ENCODE peak calls at places on chromosomes 6 and 20, in four cellular contexts. K, U, E and V are unnamed samples.

GRCh38 chr6:46024122-46024769 is 8.6 kb upstream of the CLIC5 start:
- DNase-seq in U (no peak), K (no peak), E (no peak), V (no peak)

GRCh38 chr20:45798935-45799642 is 7.3 kb downstream of the DNTTIP1 start:
- DNase-seq in E (peak; percentile 62), U (peak; percentile 31), K (no peak), V (no peak)

GRCh38 chr6:31149827-31150447 is 7.7 kb downstream of the CCHCR1 start:
- DNase-seq in K (no peak), U (no peak), E (no peak), V (no peak)

GRCh38 chr20:23125625-23126191 is 39.6 kb upstream of the CD93 start:
- DNase-seq in U (no peak), E (no peak), K (peak; percentile 87), V (peak; percentile 74)

GRCh38 chr6:80196914-80197313 is 90.4 kb downstream of the BCKDHB start:
- DNase-seq in U (no peak), K (no peak), E (no peak), V (no peak)

GRCh38 chr6:162922816-162923215 is 195.0 kb downstream of the PACRG start:
- DNase-seq in U (no peak), K (no peak), E (no peak), V (no peak)

GRCh38 chr6:157688960-157689599 is 134.0 kb upstream of the SNX9 start:
- DNase-seq in U (no peak), K (no peak), E (no peak), V (peak; percentile 62)

GRCh38 chr6:42405025-42405424 is 46.7 kb downstream of the TRERF1 start:
- DNase-seq in U (no peak), K (no peak), E (no peak), V (no peak)

GRCh38 chr20:1815502-1816085 is 79.6 kb upstream of the SIRPA start:
- DNase-seq in U (no peak), K (no peak), E (no peak), V (no peak)

GRCh38 chr6:32519117-32519909 is 10.8 kb downstream of the HLA-DRB5 start:
- DNase-seq in U (no peak), E (no peak), K (no peak), V (no peak)

GRCh38 chr6:30744054-30744805 is at the start of gene IER3:
- DNase-seq in K (peak; percentile 92), E (peak; percentile 80), U (peak; percentile 70), V (peak; percentile 89)

GRCh38 chr6:78607188-78607587 is 260.2 kb upstream of the IRAK1BP1 start:
- DNase-seq in E (no peak), K (no peak), U (no peak), V (no peak)

GRCh38 chr6:93784794-93785757 is 365.7 kb upstream of the EPHA7 start:
- DNase-seq in E (no peak), U (no peak), K (no peak), V (no peak)

GRCh38 chr6:106162926-106163325 is 76.8 kb downstream of the PRDM1 start:
- DNase-seq in E (no peak), K (no peak), U (no peak), V (no peak)

GRCh38 chr6:168417158-168417557 is 23.8 kb upstream of the SMOC2 start:
- DNase-seq in U (no peak), E (no peak), K (peak; percentile 65), V (peak; percentile 59)

GRCh38 chr20:878511-879307 is 37.4 kb downstream of the ANGPT4 start:
- DNase-seq in U (peak; percentile 74), K (no peak), E (no peak), V (no peak)

GRCh38 chr6:33983109-33983475 is 162.8 kb downstream of the GRM4 start:
- DNase-seq in K (no peak), U (no peak), E (no peak), V (peak; percentile 73)

GRCh38 chr6:38933426-38933825 is 115.2 kb upstream of the GLP1R start:
- DNase-seq in U (no peak), E (no peak), K (no peak), V (no peak)

GRCh38 chr6:16437984-16438383 is 199.6 kb downstream of the GMPR start:
- DNase-seq in E (peak; percentile 53), U (no peak), K (no peak), V (no peak)

GRCh38 chr6:4856779-4857178 is 80.6 kb downstream of the CDYL start:
- DNase-seq in U (no peak), K (no peak), E (no peak), V (no peak)

GRCh38 chr20:1588166-1588868 is 30.8 kb upstream of the SIRPD start:
- DNase-seq in U (no peak), K (no peak), E (peak; percentile 43), V (no peak)

GRCh38 chr6:71252407-71252806 is 36.2 kb upstream of the OGFRL1 start:
- DNase-seq in E (no peak), U (no peak), K (no peak), V (no peak)

GRCh38 chr6:71252960-71253359 is 35.7 kb upstream of the OGFRL1 start:
- DNase-seq in K (no peak), E (no peak), U (no peak), V (no peak)

GRCh38 chr6:71248306-71248705 is 40.3 kb upstream of the OGFRL1 start:
- DNase-seq in E (no peak), U (no peak), K (no peak), V (no peak)

GRCh38 chr6:71248866-71249265 is 39.7 kb upstream of the OGFRL1 start:
- DNase-seq in E (no peak), K (no peak), U (no peak), V (no peak)

GRCh38 chr6:71250050-71250689 is 38.4 kb upstream of the OGFRL1 start:
- DNase-seq in U (no peak), K (no peak), E (no peak), V (no peak)
- H3K4me1 ChIP-seq in U (peaks cover 6% of the 10 kb centered on the region), K (peaks cover 9% of the 10 kb centered on the region), E (no peaks in the 10 kb centered on the region), V (peaks cover 23% of the 10 kb centered on the region)

DNA sequence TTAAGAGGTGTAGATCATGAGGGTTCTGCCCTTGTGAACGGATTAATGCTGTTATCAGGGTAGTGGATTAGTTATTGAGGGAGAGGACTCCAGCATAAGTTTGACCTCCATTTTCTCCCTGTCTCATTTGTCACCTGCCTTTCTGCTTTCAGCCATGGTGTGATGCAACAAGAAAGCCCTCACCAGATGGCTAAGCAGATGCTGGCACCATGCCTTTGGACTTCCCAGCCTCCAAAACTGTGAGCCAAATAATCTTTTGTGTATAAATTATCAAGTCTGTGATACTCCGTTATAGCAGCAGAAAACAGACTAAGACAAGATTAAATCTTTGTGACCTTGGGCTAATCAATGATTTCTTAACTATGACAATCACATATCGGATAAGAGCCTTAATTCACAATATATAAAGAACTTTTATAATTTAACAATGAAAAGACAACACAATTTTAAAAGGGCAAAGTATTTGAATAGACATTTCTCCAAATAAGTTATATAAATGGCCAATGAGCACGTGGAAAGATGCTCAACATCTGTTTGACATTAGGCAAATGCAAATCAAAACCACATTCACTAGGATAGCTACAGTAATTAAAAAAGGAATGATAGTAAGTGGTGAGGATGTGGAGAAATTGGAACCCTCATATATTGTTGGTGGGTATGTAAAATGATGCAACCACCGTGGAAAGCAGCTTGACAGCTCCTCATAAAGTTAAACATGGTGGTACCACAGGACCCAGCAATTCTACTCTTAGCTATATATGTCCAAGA is 45.3 kb upstream of the IFNGR1 start:
- DNase-seq in E (no peak), K (no peak), U (no peak), V (no peak)
- H3K4me1 ChIP-seq in E (peaks cover 19% of the 10 kb centered on the region), K (no peaks in the 10 kb centered on the region), U (no peaks in the 10 kb centered on the region), V (peaks cover 36% of the 10 kb centered on the region)

GRCh38 chr20:50277064-50277415 is 86.4 kb downstream of the CEBPB start:
- DNase-seq in E (no peak), U (no peak), K (no peak), V (no peak)

GRCh38 chr20:50272413-50273120 is 81.9 kb downstream of the CEBPB start:
- DNase-seq in K (no peak), E (no peak), U (no peak), V (no peak)

GRCh38 chr20:50273601-50274491 is 83.2 kb downstream of the CEBPB start:
- DNase-seq in U (no peak), K (peak; percentile 85), E (no peak), V (no peak)

GRCh38 chr20:50276119-50277063 is 85.8 kb downstream of the CEBPB start:
- DNase-seq in U (no peak), E (no peak), K (no peak), V (no peak)

DNA sequence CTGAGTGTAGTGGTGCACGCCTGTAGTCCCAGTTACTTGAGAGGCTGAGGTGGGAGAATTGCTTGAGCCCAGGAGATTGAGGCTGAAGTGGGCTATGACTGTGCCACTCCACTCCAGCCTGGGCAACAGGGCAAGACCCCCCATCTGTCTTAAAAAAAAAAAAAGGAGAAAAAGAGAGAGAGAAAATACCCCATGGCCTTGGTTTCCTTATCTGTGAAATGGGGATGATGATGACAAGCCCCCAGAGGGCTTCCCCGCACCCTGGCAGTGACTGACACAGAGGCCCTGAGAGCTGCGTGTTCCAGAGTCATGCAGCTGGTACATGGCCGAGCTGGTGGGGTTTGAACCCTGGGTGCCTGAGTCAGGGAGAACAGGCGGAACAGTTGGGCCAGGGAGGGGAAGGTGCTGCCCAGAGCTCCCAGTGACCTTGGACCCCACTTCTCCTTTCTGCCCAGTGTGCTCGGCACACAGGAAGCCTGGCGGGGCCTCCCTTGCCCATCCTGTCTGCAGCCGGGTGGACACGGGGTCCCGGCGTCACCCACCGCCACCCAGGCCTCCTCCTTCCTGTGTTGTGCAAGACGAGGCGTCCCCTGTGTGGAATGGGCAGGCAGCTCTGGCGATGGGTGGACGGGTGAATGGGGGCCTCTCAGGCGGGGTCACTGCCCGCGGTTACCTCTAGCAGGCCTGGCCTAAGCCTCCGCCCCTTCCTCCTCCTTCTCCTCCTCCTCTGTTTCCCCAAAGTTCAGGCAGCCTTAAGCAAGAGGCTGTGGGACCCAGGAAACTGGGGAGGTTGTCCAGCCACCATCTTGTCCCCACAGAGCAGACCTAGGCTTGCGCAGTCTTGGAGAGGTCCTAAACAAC is 84.2 kb downstream of the CEBPB start:
- DNase-seq in E (no peak), K (peak; percentile 98), U (no peak), V (peak; percentile 94)
- H3K4me1 ChIP-seq in E (no peaks in the 10 kb centered on the region), K (peaks cover 20% of the 10 kb centered on the region), U (peaks cover 3% of the 10 kb centered on the region), V (peaks cover 56% of the 10 kb centered on the region)

GRCh38 chr20:64159711-64160110 is 4.5 kb upstream of the MYT1 start:
- DNase-seq in K (peak; percentile 45), E (no peak), U (no peak), V (no peak)
- H3K4me1 ChIP-seq in K (no peaks in the 10 kb centered on the region), E (no peaks in the 10 kb centered on the region), U (peaks cover 45% of the 10 kb centered on the region), V (no peaks in the 10 kb centered on the region)

GRCh38 chr20:62560162-62560561 is 82.1 kb upstream of the SLCO4A1 start:
- DNase-seq in U (no peak), E (no peak), K (no peak), V (no peak)

GRCh38 chr20:62561182-62561581 is 81.1 kb upstream of the SLCO4A1 start:
- DNase-seq in K (no peak), E (no peak), U (no peak), V (no peak)

GRCh38 chr20:62557425-62557824 is 81.6 kb upstream of the GATA5 start:
- DNase-seq in E (no peak), K (no peak), U (no peak), V (no peak)

GRCh38 chr20:62557999-62558408 is 82.2 kb upstream of the GATA5 start:
- DNase-seq in E (peak; percentile 11), U (no peak), K (no peak), V (no peak)

DNA sequence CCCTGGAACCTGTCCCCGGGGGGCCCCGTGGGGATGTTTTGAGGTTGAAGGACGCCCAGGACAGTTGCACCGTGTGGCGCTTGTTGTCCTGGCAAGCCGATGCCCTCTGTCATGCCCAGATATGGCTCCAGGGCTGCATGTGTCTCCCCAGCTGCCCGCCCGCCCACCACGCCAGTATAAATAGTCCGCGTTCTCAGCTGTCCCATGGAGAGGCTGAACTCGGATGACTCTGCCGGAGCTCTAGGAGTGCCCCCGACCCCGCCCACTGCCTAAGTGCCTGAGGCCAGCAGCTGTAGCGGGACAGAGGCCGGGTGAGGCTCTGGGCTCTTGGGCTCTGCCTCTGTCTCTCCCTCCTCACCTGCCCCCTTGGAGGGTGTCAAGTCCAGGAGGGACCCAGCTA is 83.0 kb upstream of the GATA5 start:
- DNase-seq in U (no peak), K (no peak), E (no peak), V (no peak)
- H3K4me1 ChIP-seq in U (peaks cover 2% of the 10 kb centered on the region), K (no peaks in the 10 kb centered on the region), E (no peaks in the 10 kb centered on the region), V (no peaks in the 10 kb centered on the region)